ENCODE peak calls at places on chromosomes 1 and 21, in seven cellular contexts. J, Y, Q, Z, R, T and D are unnamed samples.

GRCh38 chr1:116909511-116910378 is at the start of gene PTGFRN:
- DNase-seq in J (peak; percentile 76), Y (peak; percentile 71), Q (peak; percentile 73), Z (peak; percentile 72), R (no peak), T (peak; percentile 81), D (peak; percentile 11)

GRCh38 chr1:24463756-24464377 is 38.8 kb upstream of the RCAN3 start:
- DNase-seq in J (no peak), Y (no peak), Q (no peak), Z (no peak), R (no peak), T (no peak), D (no peak)

GRCh38 chr1:1510912-1511532 is 940 bp upstream of the ATAD3A start:
- DNase-seq in J (no peak), Y (peak; percentile 58), Q (no peak), Z (no peak), R (no peak), T (no peak), D (no peak)

GRCh38 chr1:163410073-163410522 is 88.3 kb downstream of the NUF2 start:
- DNase-seq in J (no peak), Y (peak; percentile 85), Q (no peak), Z (no peak), R (no peak), T (peak; percentile 52), D (no peak)

GRCh38 chr21:36727886-36728285 is 29.0 kb downstream of the SIM2 start:
- DNase-seq in J (peak; percentile 3), Y (no peak), Q (no peak), Z (no peak), R (no peak), T (no peak), D (no peak)

GRCh38 chr1:76336951-76337371 is 262.4 kb downstream of the ST6GALNAC3 start:
- DNase-seq in J (peak; percentile 56), Y (no peak), Q (no peak), Z (no peak), R (peak; percentile 3), T (peak; percentile 26), D (no peak)

GRCh38 chr1:209202826-209203439 is 380.6 kb upstream of the CAMK1G start:
- DNase-seq in J (no peak), Y (peak; percentile 84), Q (no peak), Z (no peak), R (no peak), T (no peak), D (no peak)

GRCh38 chr1:91700332-91700731 is 185.6 kb downstream of the TGFBR3 start:
- DNase-seq in J (no peak), Y (no peak), Q (no peak), Z (no peak), R (no peak), T (no peak), D (no peak)

GRCh38 chr1:208007938-208008342 is 97.0 kb upstream of the CD34 start:
- DNase-seq in J (no peak), Y (peak; percentile 78), Q (no peak), Z (no peak), R (no peak), T (no peak), D (no peak)

GRCh38 chr1:116886532-116886931 is 23.2 kb upstream of the PTGFRN start:
- DNase-seq in J (no peak), Y (peak; percentile 27), Q (no peak), Z (no peak), R (no peak), T (no peak), D (no peak)

GRCh38 chr1:115429242-115429641 is 91.2 kb upstream of the NGF start:
- DNase-seq in J (no peak), Y (peak; percentile 73), Q (no peak), Z (no peak), R (no peak), T (no peak), D (no peak)

GRCh38 chr1:110136911-110137310 is 13.4 kb upstream of the SLC6A17 start:
- DNase-seq in J (no peak), Y (no peak), Q (peak; percentile 60), Z (no peak), R (no peak), T (no peak), D (peak; percentile 12)

GRCh38 chr1:184116287-184116686 is 64.8 kb downstream of the TSEN15 start:
- DNase-seq in J (no peak), Y (no peak), Q (no peak), Z (no peak), R (no peak), T (no peak), D (no peak)

GRCh38 chr1:14217384-14217783 is 381.1 kb upstream of the KAZN start:
- DNase-seq in J (no peak), Y (no peak), Q (no peak), Z (no peak), R (no peak), T (no peak), D (no peak)

GRCh38 chr1:6795661-6796060 is 10.4 kb downstream of the CAMTA1 start:
- DNase-seq in J (no peak), Y (no peak), Q (no peak), Z (no peak), R (no peak), T (no peak), D (no peak)

GRCh38 chr1:6796095-6796494 is 10.8 kb downstream of the CAMTA1 start:
- DNase-seq in J (no peak), Y (no peak), Q (no peak), Z (no peak), R (no peak), T (no peak), D (no peak)

GRCh38 chr1:6795203-6795602 is 9.9 kb downstream of the CAMTA1 start:
- DNase-seq in J (no peak), Y (no peak), Q (no peak), Z (no peak), R (no peak), T (no peak), D (no peak)

GRCh38 chr1:6790146-6790545 is 4.9 kb downstream of the CAMTA1 start:
- DNase-seq in J (no peak), Y (no peak), Q (no peak), Z (no peak), R (no peak), T (no peak), D (no peak)

DNA sequence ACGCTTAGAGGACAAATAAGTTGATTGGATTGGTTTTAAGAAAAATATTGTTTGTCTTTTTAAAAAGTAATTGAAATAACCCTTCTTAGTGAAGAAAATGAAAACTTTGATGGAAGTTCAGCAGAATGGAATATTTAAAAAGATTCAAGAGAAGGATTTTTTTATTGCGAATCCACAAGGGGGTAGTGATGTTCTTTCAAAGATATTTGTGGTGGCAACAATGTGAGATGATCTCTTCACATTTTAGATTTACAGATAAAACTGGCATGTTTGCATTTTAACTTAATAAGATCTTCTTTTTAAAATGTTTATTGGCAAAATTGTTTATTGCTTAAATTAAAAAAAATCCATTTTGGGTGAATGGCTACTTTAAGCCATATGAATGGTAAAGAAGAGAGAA is 8.9 kb downstream of the CAMTA1 start:
- DNase-seq in J (no peak), Y (peak; percentile 69), Q (no peak), Z (no peak), R (no peak), T (no peak), D (no peak)
- TF ChIP-seq CTCF in J (peak; percentile 57), Y (peak; percentile 83), Q (peak; percentile 41), Z (peak; percentile 62), R (peak; percentile 43), T (peak; percentile 41), D (no peak)

GRCh38 chr1:204411451-204412245 is at the start of gene PPP1R15B:
- DNase-seq in J (peak; percentile 98), Y (peak; percentile 100), Q (peak; percentile 98), Z (peak; percentile 97), R (peak; percentile 89), T (peak; percentile 98), D (peak; percentile 97)

GRCh38 chr1:204409111-204409510 is 2.5 kb downstream of the PPP1R15B start:
- DNase-seq in J (no peak), Y (no peak), Q (no peak), Z (no peak), R (no peak), T (no peak), D (no peak)

GRCh38 chr1:204408602-204409001 is 3.0 kb downstream of the PPP1R15B start:
- DNase-seq in J (no peak), Y (no peak), Q (no peak), Z (no peak), R (no peak), T (no peak), D (no peak)

GRCh38 chr1:204410764-204411450 is 710 bp downstream of the PPP1R15B start:
- DNase-seq in J (peak; percentile 66), Y (peak; percentile 52), Q (peak; percentile 79), Z (peak; percentile 64), R (no peak), T (peak; percentile 47), D (no peak)

GRCh38 chr1:204409878-204410763 is 1.5 kb downstream of the PPP1R15B start:
- DNase-seq in J (no peak), Y (no peak), Q (no peak), Z (no peak), R (no peak), T (no peak), D (no peak)
- H3K27ac ChIP-seq in J (peak overlapping the region; percentile 100), Y (no peak overlapping the region), Q (peak overlapping the region; percentile 100), Z (peak overlapping the region; percentile 100), R (peak overlapping the region; percentile 94), T (peak overlapping the region; percentile 95), D (peak overlapping the region; percentile 100)

GRCh38 chr1:155698382-155699038 is 9.6 kb downstream of the DAP3 start:
- DNase-seq in J (no peak), Y (peak; percentile 40), Q (no peak), Z (no peak), R (no peak), T (no peak), D (no peak)
- H3K9me3 ChIP-seq in J (no peaks in the 10 kb centered on the region), Y (no peaks in the 10 kb centered on the region), Q (no peaks in the 10 kb centered on the region), Z (no peaks in the 10 kb centered on the region), R (no peaks in the 10 kb centered on the region), T (no peaks in the 10 kb centered on the region), D (no peaks in the 10 kb centered on the region)

DNA sequence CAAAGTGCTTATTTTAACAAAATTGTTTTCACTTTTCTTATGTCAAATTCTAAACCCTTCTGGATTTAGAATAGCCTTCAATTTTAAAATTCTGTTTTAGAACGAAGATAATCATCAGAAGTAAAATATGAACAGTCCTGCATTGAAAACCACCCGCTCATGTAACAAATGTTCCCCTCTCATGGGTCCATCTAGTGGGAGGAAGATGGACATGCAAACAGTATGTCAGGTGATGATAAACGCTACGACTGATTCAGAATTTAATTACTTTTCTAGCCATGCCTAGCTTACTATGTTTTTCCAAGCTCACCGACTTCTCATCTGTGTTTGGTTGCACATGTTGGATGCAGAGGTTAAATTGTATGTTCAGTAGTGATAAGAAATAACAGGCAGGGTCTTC is 23.5 kb downstream of the SOD1 start:
- DNase-seq in J (no peak), Y (peak; percentile 15), Q (no peak), Z (no peak), R (no peak), T (no peak), D (no peak)
- TF ChIP-seq CTCF in J (no peak), Y (peak; percentile 36), Q (no peak), Z (no peak), R (no peak), T (no peak), D (no peak)